ENCODE peak calls at places on chromosomes 16 and 17, in seven cellular contexts. H is dermis blood vessel endothelial cell, M is testis, P is heart right ventricle, W is T-helper 9 cell, S is lower lobe of right lung, F is NCI-H2081. Q is an unnamed sample.

GRCh38 chr17:46772013-46772878 is 46.2 kb downstream of the WNT3 start:
- DNase-seq in H (peak), M (no peak), P (peak), W (no peak), S (peak), F (peak), Q (no peak)

GRCh38 chr17:37518816-37519215 is 29.1 kb downstream of the DUSP14 start:
- DNase-seq in H (no peak), M (no peak), P (no peak), W (no peak), S (no peak), F (no peak), Q (peak)

GRCh38 chr17:45197108-45197507 is 24.6 kb upstream of the FMNL1 start:
- DNase-seq in H (no peak), M (no peak), P (no peak), W (no peak), S (no peak), F (no peak), Q (no peak)

GRCh38 chr16:68200120-68200783 is 35.7 kb downstream of the ESRP2 start:
- DNase-seq in H (peak), M (no peak), P (no peak), W (no peak), S (no peak), F (no peak), Q (no peak)

GRCh38 chr17:1237471-1237870 is 32.8 kb upstream of the BHLHA9 start:
- DNase-seq in H (no peak), M (no peak), P (no peak), W (no peak), S (no peak), F (no peak), Q (no peak)

GRCh38 chr17:59811209-59811608 is 81.5 kb downstream of the TUBD1 start:
- DNase-seq in H (no peak), M (no peak), P (no peak), W (no peak), S (no peak), F (no peak), Q (no peak)

GRCh38 chr16:10868562-10869469 is 8.2 kb upstream of the CIITA start:
- DNase-seq in H (peak), M (peak), P (peak), W (no peak), S (peak), F (no peak), Q (peak)

GRCh38 chr17:73068322-73069153 is 23.9 kb downstream of the SLC39A11 start:
- DNase-seq in H (peak), M (no peak), P (no peak), W (no peak), S (no peak), F (no peak), Q (peak)

GRCh38 chr17:81667754-81668153 is 1.2 kb downstream of the CCDC137 start:
- DNase-seq in H (peak), M (no peak), P (no peak), W (no peak), S (no peak), F (peak), Q (no peak)

GRCh38 chr16:54194008-54194731 is 92.4 kb downstream of the IRX3 start:
- DNase-seq in H (peak), M (peak), P (peak), W (no peak), S (peak), F (peak), Q (peak)

GRCh38 chr16:19644877-19645276 is 73.2 kb downstream of the KNOP1 start:
- DNase-seq in H (no peak), M (peak), P (peak), W (no peak), S (no peak), F (no peak), Q (no peak)

GRCh38 chr16:87702325-87702811 is 63.4 kb downstream of the KLHDC4 start:
- DNase-seq in H (peak), M (peak), P (peak), W (peak), S (no peak), F (no peak), Q (no peak)

GRCh38 chr16:49519008-49519656 is 145.5 kb downstream of the C16orf78 start:
- DNase-seq in H (no peak), M (no peak), P (no peak), W (no peak), S (no peak), F (no peak), Q (no peak)

GRCh38 chr16:19605701-19606100 is 50.2 kb downstream of the VPS35L start:
- DNase-seq in H (no peak), M (no peak), P (no peak), W (no peak), S (no peak), F (no peak), Q (no peak)

GRCh38 chr17:4777969-4778760 is 6.5 kb downstream of the TM4SF5 start:
- DNase-seq in H (no peak), M (no peak), P (no peak), W (no peak), S (no peak), F (no peak), Q (no peak)

GRCh38 chr17:74759243-74759801 is 10.9 kb downstream of the NHERF1 start:
- DNase-seq in H (no peak), M (no peak), P (no peak), W (peak), S (no peak), F (no peak), Q (no peak)

GRCh38 chr17:54172654-54173316 is 350.1 kb downstream of the KIF2B start:
- DNase-seq in H (peak), M (peak), P (no peak), W (no peak), S (no peak), F (peak), Q (peak)

GRCh38 chr17:83065660-83066542 is 13.5 kb upstream of the METRNL start:
- DNase-seq in H (no peak), M (no peak), P (peak), W (no peak), S (peak), F (no peak), Q (no peak)

GRCh38 chr16:83315271-83315670 is 492.5 kb upstream of the HSBP1 start:
- DNase-seq in H (no peak), M (no peak), P (no peak), W (no peak), S (no peak), F (no peak), Q (no peak)